ENCODE peak calls at places on chromosomes 3 and 15, in four cellular contexts. Y is K562, R is HCT116, P is adrenal gland. U is an unnamed sample. For H3K36me3, the result is how much of the 10 kb centered on the place peaks cover.

GRCh38 chr3:194640829-194641228 is 7.6 kb upstream of the TMEM44 start:
- DNase-seq in P (no peak), R (peak), Y (no peak), U (no peak)

GRCh38 chr15:82832601-82833209 is 23.3 kb downstream of the WHAMM start:
- DNase-seq in Y (no peak), P (peak), R (peak), U (no peak)

GRCh38 chr3:114380233-114380645 is 86.4 kb downstream of the TIGIT start:
- DNase-seq in P (peak), Y (no peak), R (peak), U (peak)

GRCh38 chr15:100740105-100740504 is 137.7 kb downstream of the ASB7 start:
- DNase-seq in Y (no peak), R (no peak), P (no peak), U (no peak)

GRCh38 chr3:41210966-41211365 is 11.7 kb downstream of the CTNNB1 start:
- DNase-seq in P (no peak), R (no peak), Y (no peak), U (no peak)

GRCh38 chr15:80595391-80595790 is 99.7 kb upstream of the ABHD17C start:
- DNase-seq in P (no peak), R (no peak), Y (no peak), U (no peak)

GRCh38 chr3:50338989-50339388 is 1.6 kb downstream of the RASSF1 start:
- DNase-seq in Y (no peak), P (no peak), R (no peak), U (no peak)

GRCh38 chr3:72270072-72270611 is 485.2 kb upstream of the PROK2 start:
- DNase-seq in R (peak), P (peak), Y (peak), U (peak)

GRCh38 chr15:71103102-71103676 is 12.1 kb upstream of the THSD4 start:
- DNase-seq in R (peak), P (peak), Y (no peak), U (no peak)

GRCh38 chr3:113825090-113825489 is 13.5 kb upstream of the GRAMD1C start:
- DNase-seq in P (no peak), R (no peak), Y (peak), U (no peak)

GRCh38 chr3:14810795-14811661 is 7.7 kb upstream of the FGD5 start:
- DNase-seq in Y (no peak), R (no peak), P (no peak), U (no peak)

GRCh38 chr15:69885182-69886041 is 212.3 kb downstream of the TLE3 start:
- DNase-seq in R (no peak), P (no peak), Y (no peak), U (no peak)

GRCh38 chr3:35523838-35524237 is 115.5 kb upstream of the ARPP21 start:
- DNase-seq in Y (no peak), R (no peak), P (no peak), U (no peak)

GRCh38 chr3:14516738-14517345 is 23.3 kb downstream of the GRIP2 start:
- DNase-seq in R (no peak), P (no peak), Y (no peak), U (no peak)

GRCh38 chr15:27398631-27399030 is 427.6 kb downstream of the GABRG3 start:
- DNase-seq in P (no peak), R (no peak), Y (no peak), U (peak)

GRCh38 chr3:141542989-141543388 is 56.2 kb downstream of the RASA2 start:
- DNase-seq in R (no peak), P (no peak), Y (no peak), U (no peak)

GRCh38 chr3:108403198-108403597 is 106.8 kb downstream of the HHLA2 start:
- DNase-seq in P (no peak), R (no peak), Y (no peak), U (no peak)

GRCh38 chr3:81728766-81729544 is 32.5 kb downstream of the GBE1 start:
- DNase-seq in R (no peak), Y (no peak), P (no peak), U (no peak)

GRCh38 chr3:101779047-101779807 is at the start of gene NXPE3:
- DNase-seq in P (peak), Y (peak), R (peak), U (peak)

GRCh38 chr3:101848754-101849713 is at the start of gene NFKBIZ:
- DNase-seq in Y (peak), R (peak), P (peak), U (peak)

GRCh38 chr3:117117188-117117936 is 407.8 kb downstream of the TUSC7 start:
- DNase-seq in P (no peak), R (no peak), Y (no peak), U (no peak)

GRCh38 chr3:126414406-126414805 is 19.7 kb downstream of the CFAP100 start:
- DNase-seq in Y (no peak), P (no peak), R (no peak), U (no peak)

GRCh38 chr3:184186184-184186901 is at the start of gene ABCF3:
- DNase-seq in R (no peak), Y (no peak), P (peak), U (no peak)

GRCh38 chr3:104596551-104596950 is 770.2 kb upstream of the ALCAM start:
- DNase-seq in R (peak), Y (no peak), P (peak), U (peak)

GRCh38 chr15:83499476-83499875 is 52.3 kb downstream of the SH3GL3 start:
- DNase-seq in P (no peak), R (no peak), Y (no peak), U (no peak)

GRCh38 chr3:87625911-87626310 is 349.5 kb upstream of the POU1F1 start:
- DNase-seq in P (no peak), Y (no peak), R (no peak), U (no peak)

GRCh38 chr3:11703185-11703584 is 59.5 kb upstream of the VGLL4 start:
- DNase-seq in R (no peak), P (no peak), Y (no peak), U (no peak)

GRCh38 chr15:88348579-88349255 is 92.2 kb upstream of the NTRK3 start:
- DNase-seq in P (no peak), Y (no peak), R (no peak), U (no peak)

GRCh38 chr3:41131224-41131623 is 68.1 kb upstream of the CTNNB1 start:
- DNase-seq in Y (no peak), P (no peak), R (no peak), U (no peak)

GRCh38 chr3:165195226-165195625 is 958 bp downstream of the SLITRK3 start:
- DNase-seq in R (no peak), P (no peak), Y (no peak), U (no peak)

GRCh38 chr3:119469378-119470189 is 821 bp downstream of the POGLUT1 start:
- DNase-seq in Y (no peak), R (no peak), P (peak), U (no peak)

GRCh38 chr3:119470851-119471250 is 2.1 kb downstream of the POGLUT1 start:
- DNase-seq in R (no peak), Y (no peak), P (no peak), U (no peak)
- H3K4me3 ChIP-seq in R (no peak), Y (no peak), P (no peak), U (no peak)

GRCh38 chr3:180615954-180616353 is 14.0 kb downstream of the TTC14 start:
- DNase-seq in Y (no peak), R (no peak), P (no peak), U (no peak)
- H3K36me3 ChIP-seq in Y (under half), R (under half), P (under half), U (under half)

GRCh38 chr3:110958476-110959147 is 113.0 kb upstream of the NECTIN3 start:
- DNase-seq in P (no peak), Y (no peak), R (no peak), U (no peak)
- TF ChIP-seq POLR2A in P (no peak), Y (no peak), R (no peak), U (no peak)

DNA sequence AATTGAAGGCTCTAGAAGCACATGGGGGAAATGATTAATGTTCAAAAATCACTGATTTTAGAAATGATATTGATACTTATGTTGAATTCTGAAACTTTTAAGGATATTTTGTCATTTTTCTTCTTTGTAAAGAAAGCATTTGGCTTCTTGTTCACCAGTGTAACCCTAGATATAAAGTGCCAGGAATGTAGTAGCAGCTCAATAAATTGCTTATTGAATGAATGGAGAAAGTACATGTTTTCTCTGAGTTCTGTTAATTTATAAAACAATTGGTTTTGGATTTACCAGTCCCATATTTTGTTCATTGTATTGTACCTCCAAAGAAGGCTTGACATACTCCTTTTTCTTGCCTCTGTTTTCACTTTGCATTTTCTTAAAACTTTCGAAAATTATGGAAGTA is 2.4 kb downstream of the PLCL2 start:
- DNase-seq in R (no peak), P (no peak), Y (no peak), U (no peak)
- H3K4me3 ChIP-seq in R (no peak), P (no peak), Y (no peak), U (no peak)

GRCh38 chr15:64095795-64096485 is at the start of gene SNX1:
- DNase-seq in Y (peak), P (peak), R (peak), U (peak)

GRCh38 chr15:64102497-64102896 is 6.7 kb downstream of the SNX1 start:
- DNase-seq in Y (no peak), P (no peak), R (no peak), U (no peak)

GRCh38 chr15:64096486-64097431 is 977 bp downstream of the SNX1 start:
- DNase-seq in P (no peak), R (no peak), Y (no peak), U (no peak)

GRCh38 chr15:64101018-64101417 is 5.2 kb downstream of the SNX1 start:
- DNase-seq in Y (no peak), R (no peak), P (no peak), U (no peak)

GRCh38 chr15:64099379-64099778 is 3.6 kb downstream of the SNX1 start:
- DNase-seq in Y (no peak), R (no peak), P (no peak), U (no peak)
- H3K36me3 ChIP-seq in Y (under half), R (under half), P (under half), U (under half)

DNA sequence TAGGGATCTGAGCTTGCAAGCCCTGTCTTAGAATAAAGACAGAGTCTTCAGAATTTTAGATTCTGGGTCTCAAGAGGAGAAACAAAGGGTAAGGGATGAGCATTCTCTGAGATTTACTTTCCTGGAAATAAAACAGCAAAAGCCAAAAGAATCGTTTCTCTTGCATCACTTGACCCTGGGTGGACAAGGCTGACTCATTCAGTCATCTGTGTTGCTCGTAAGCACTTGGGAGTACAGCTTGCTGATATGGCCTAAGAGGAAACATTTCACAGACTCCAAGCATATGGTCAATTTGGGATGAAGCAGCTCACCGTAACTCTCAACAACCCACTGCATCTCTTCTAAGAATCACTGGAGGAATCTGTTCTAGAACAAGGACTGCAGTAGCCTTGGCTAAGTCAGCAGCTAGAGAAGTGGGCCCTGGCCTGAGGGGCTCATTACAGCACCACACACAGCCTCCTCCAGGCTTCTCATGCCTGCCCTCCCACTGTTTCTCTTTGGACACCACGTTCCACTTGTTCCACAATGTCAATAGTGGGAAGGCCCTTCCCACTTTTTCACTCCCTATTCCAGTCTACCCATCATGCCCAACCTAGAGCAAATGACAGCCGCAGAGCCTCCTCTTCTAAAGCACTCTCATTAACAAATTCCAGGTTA is 86.1 kb downstream of the RFTN1 start:
- DNase-seq in R (no peak), P (peak), Y (no peak), U (no peak)
- TF ChIP-seq POLR2A in R (no peak), P (no peak), Y (no peak), U (no peak)

GRCh38 chr3:38645076-38645475 is 4.4 kb downstream of the SCN5A start:
- DNase-seq in P (no peak), R (no peak), Y (no peak), U (no peak)
- H3K4me3 ChIP-seq in P (no peak), R (no peak), Y (no peak), U (no peak)

GRCh38 chr15:42421376-42421775 is 62.1 kb downstream of the CAPN3 start:
- DNase-seq in P (no peak), Y (no peak), R (no peak), U (no peak)
- H3K36me3 ChIP-seq in P (under half), Y (half or more), R (under half), U (under half)

U was measured in prostate gland.